ENCODE peak calls at places on chromosome 15, in eight cellular contexts. E is lower lobe of right lung; N is NCI-H1092 treated with DMSO at 0.1 percent for 48 hours; Q is posterior vena cava; P is T-helper 17 cell; K is HEK293T; G is activated naive CD4-positive, alpha-beta T cell treated with anti-CD3 and anti-CD28 coated beads, Interleukin-2, amount 10 ng/mL, durations not matched to agents 7 days and 5 days; T is AG04449. A is an unnamed sample.

GRCh38 chr15:63038926-63039673 is 3.4 kb upstream of the TPM1 start:
- DNase-seq in E (no peak), N (no peak), Q (no peak), P (no peak), K (no peak), G (no peak), T (peak), A (no peak)

GRCh38 chr15:81950841-81951414 is 94.9 kb downstream of the MEX3B start:
- DNase-seq in E (no peak), N (no peak), Q (no peak), P (no peak), K (peak), G (no peak), T (no peak), A (no peak)

GRCh38 chr15:39456113-39456512 is 124.8 kb upstream of the THBS1 start:
- DNase-seq in E (no peak), N (no peak), Q (no peak), P (no peak), K (no peak), G (no peak), T (no peak), A (no peak)

GRCh38 chr15:25022233-25022632 is 67.4 kb downstream of the SNRPN start:
- DNase-seq in E (no peak), N (no peak), Q (no peak), P (no peak), K (no peak), G (no peak), T (no peak), A (no peak)

GRCh38 chr15:58081446-58081845 is 15.9 kb upstream of the ALDH1A2 start:
- DNase-seq in E (no peak), N (no peak), Q (no peak), P (no peak), K (no peak), G (no peak), T (no peak), A (no peak)

GRCh38 chr15:66130496-66131014 is 123.0 kb downstream of the MEGF11 start:
- DNase-seq in E (no peak), N (no peak), Q (no peak), P (no peak), K (no peak), G (no peak), T (no peak), A (no peak)

GRCh38 chr15:89068325-89068784 is 19.9 kb upstream of the ABHD2 start:
- DNase-seq in E (no peak), N (no peak), Q (no peak), P (no peak), K (no peak), G (peak), T (peak), A (no peak)

GRCh38 chr15:40511093-40511471 is 40.3 kb downstream of the CHST14 start:
- DNase-seq in E (no peak), N (no peak), Q (no peak), P (no peak), K (no peak), G (peak), T (no peak), A (no peak)

GRCh38 chr15:58556541-58556940 is 124.8 kb downstream of the LIPC start:
- DNase-seq in E (no peak), N (no peak), Q (no peak), P (no peak), K (no peak), G (no peak), T (no peak), A (no peak)

GRCh38 chr15:66454143-66454542 is 43.4 kb downstream of the SNAPC5 start:
- DNase-seq in E (no peak), N (no peak), Q (no peak), P (no peak), K (no peak), G (no peak), T (no peak), A (no peak)

GRCh38 chr15:51281368-51281967 is 56.9 kb downstream of the CYP19A1 start:
- DNase-seq in E (peak), N (peak), Q (peak), P (no peak), K (peak), G (peak), T (no peak), A (peak)

GRCh38 chr15:42736178-42736792 is 643 bp downstream of the CDAN1 start:
- DNase-seq in E (no peak), N (no peak), Q (no peak), P (no peak), K (peak), G (peak), T (no peak), A (no peak)

GRCh38 chr15:33846151-33846550 is 122.1 kb upstream of the CHRM5 start:
- DNase-seq in E (no peak), N (no peak), Q (no peak), P (no peak), K (no peak), G (no peak), T (no peak), A (no peak)

GRCh38 chr15:40957581-40958051 is 4.3 kb downstream of the CHAC1 start:
- DNase-seq in E (no peak), N (peak), Q (no peak), P (no peak), K (no peak), G (peak), T (no peak), A (no peak)

GRCh38 chr15:78617131-78617915 is 3.5 kb downstream of the CHRNA3 start:
- DNase-seq in E (no peak), N (no peak), Q (peak), P (no peak), K (no peak), G (no peak), T (no peak), A (no peak)

GRCh38 chr15:91704343-91704742 is 149.2 kb upstream of the SLCO3A1 start:
- DNase-seq in E (no peak), N (no peak), Q (no peak), P (no peak), K (no peak), G (no peak), T (no peak), A (no peak)

GRCh38 chr15:49982586-49982985 is 136.4 kb downstream of the ATP8B4 start:
- DNase-seq in E (no peak), N (no peak), Q (no peak), P (no peak), K (no peak), G (no peak), T (no peak), A (no peak)

GRCh38 chr15:24848050-24848449 is 106.7 kb upstream of the SNRPN start:
- DNase-seq in E (no peak), N (no peak), Q (no peak), P (no peak), K (no peak), G (peak), T (no peak), A (no peak)

GRCh38 chr15:33200444-33200843 is 5.9 kb upstream of the FMN1 start:
- DNase-seq in E (no peak), N (no peak), Q (no peak), P (no peak), K (no peak), G (no peak), T (no peak), A (no peak)

GRCh38 chr15:45759910-45760309 is 125.1 kb downstream of the SQOR start:
- DNase-seq in E (no peak), N (no peak), Q (no peak), P (no peak), K (no peak), G (no peak), T (no peak), A (no peak)

GRCh38 chr15:80801891-80802680 is 22.9 kb downstream of the CEMIP start:
- DNase-seq in E (no peak), N (no peak), Q (no peak), P (no peak), K (no peak), G (no peak), T (no peak), A (no peak)

GRCh38 chr15:63050737-63051700 is 8.5 kb downstream of the TPM1 start:
- DNase-seq in E (no peak), N (peak), Q (no peak), P (no peak), K (peak), G (no peak), T (no peak), A (no peak)

GRCh38 chr15:33135355-33135781 is 59.1 kb downstream of the FMN1 start:
- DNase-seq in E (no peak), N (no peak), Q (no peak), P (no peak), K (no peak), G (no peak), T (no peak), A (no peak)